ENCODE peak calls at places on chromosomes 7 and 10, in four cellular contexts. One of them, this sample, is unnamed.
A peak's percentile ranks its signal among the peaks of the same experiment; 100 is the strongest.

GRCh38 chr10:77702166-77702565 is 64.6 kb upstream of the KCNMA1 start:
- DNase-seq in left ventricle myocardium inferior: no peak
- DNase-seq in breast epithelium: no peak
- DNase-seq in transverse colon: no peak
- DNase-seq in this sample: peak; percentile 67

GRCh38 chr10:73916761-73917470 is 6.0 kb downstream of the PLAU start:
- DNase-seq in breast epithelium: no peak
- DNase-seq in left ventricle myocardium inferior: no peak
- DNase-seq in transverse colon: peak; percentile 30
- DNase-seq in this sample: no peak

GRCh38 chr10:49679480-49679893 is at the start of gene C10orf53:
- DNase-seq in breast epithelium: no peak
- DNase-seq in left ventricle myocardium inferior: peak; percentile 25
- DNase-seq in transverse colon: no peak
- DNase-seq in this sample: no peak

GRCh38 chr10:103053659-103054581 is 135.8 kb downstream of the CNNM2 start:
- DNase-seq in breast epithelium: peak; percentile 29
- DNase-seq in transverse colon: peak; percentile 51
- DNase-seq in left ventricle myocardium inferior: peak; percentile 44
- DNase-seq in this sample: peak; percentile 33

GRCh38 chr10:27720529-27720928 is 25.1 kb downstream of the MKX start:
- DNase-seq in left ventricle myocardium inferior: no peak
- DNase-seq in breast epithelium: no peak
- DNase-seq in transverse colon: no peak
- DNase-seq in this sample: no peak

GRCh38 chr7:16739863-16740622 is 13.5 kb upstream of the TSPAN13 start:
- DNase-seq in left ventricle myocardium inferior: peak; percentile 23
- DNase-seq in breast epithelium: no peak
- DNase-seq in transverse colon: peak; percentile 26
- DNase-seq in this sample: peak; percentile 94

GRCh38 chr7:34091330-34091917 is 186.1 kb downstream of the BMPER start:
- DNase-seq in left ventricle myocardium inferior: no peak
- DNase-seq in transverse colon: peak; percentile 26
- DNase-seq in breast epithelium: no peak
- DNase-seq in this sample: no peak

GRCh38 chr7:33185786-33186185 is 56.4 kb downstream of the BBS9 start:
- DNase-seq in left ventricle myocardium inferior: no peak
- DNase-seq in breast epithelium: no peak
- DNase-seq in transverse colon: no peak
- DNase-seq in this sample: no peak

GRCh38 chr10:5960070-5960972 is 17.0 kb downstream of the IL15RA start:
- DNase-seq in left ventricle myocardium inferior: no peak
- DNase-seq in transverse colon: no peak
- DNase-seq in breast epithelium: no peak
- DNase-seq in this sample: no peak

GRCh38 chr10:132368881-132369635 is 27.9 kb upstream of the PWWP2B start:
- DNase-seq in left ventricle myocardium inferior: no peak
- DNase-seq in transverse colon: no peak
- DNase-seq in breast epithelium: no peak
- DNase-seq in this sample: peak; percentile 68

GRCh38 chr10:115845958-115846357 is 427.0 kb downstream of the GFRA1 start:
- DNase-seq in breast epithelium: no peak
- DNase-seq in left ventricle myocardium inferior: no peak
- DNase-seq in transverse colon: no peak
- DNase-seq in this sample: no peak

GRCh38 chr7:141533149-141533949 is 17.9 kb upstream of the AGK start:
- DNase-seq in transverse colon: peak; percentile 64
- DNase-seq in left ventricle myocardium inferior: peak; percentile 57
- DNase-seq in breast epithelium: peak; percentile 46
- DNase-seq in this sample: peak; percentile 24

GRCh38 chr7:43554423-43554822 is 28.5 kb upstream of the STK17A start:
- DNase-seq in left ventricle myocardium inferior: no peak
- DNase-seq in breast epithelium: no peak
- DNase-seq in transverse colon: no peak
- DNase-seq in this sample: no peak

GRCh38 chr7:87876759-87877234 is 504 bp downstream of the DBF4 start:
- DNase-seq in transverse colon: peak; percentile 73
- DNase-seq in left ventricle myocardium inferior: peak; percentile 43
- DNase-seq in breast epithelium: peak; percentile 42
- DNase-seq in this sample: no peak

GRCh38 chr10:26858707-26859034 is 2.1 kb downstream of the ABI1 start:
- DNase-seq in breast epithelium: no peak
- DNase-seq in left ventricle myocardium inferior: no peak
- DNase-seq in transverse colon: no peak
- DNase-seq in this sample: no peak

GRCh38 chr10:1096287-1096889 is 40.2 kb downstream of the WDR37 start:
- DNase-seq in left ventricle myocardium inferior: no peak
- DNase-seq in breast epithelium: no peak
- DNase-seq in transverse colon: no peak
- DNase-seq in this sample: no peak

GRCh38 chr10:80204801-80205477 is 398 bp downstream of the ANXA11 start:
- DNase-seq in transverse colon: peak; percentile 47
- DNase-seq in breast epithelium: no peak
- DNase-seq in left ventricle myocardium inferior: peak; percentile 50
- DNase-seq in this sample: no peak

GRCh38 chr10:86955501-86956194 is 1.8 kb downstream of the MMRN2 start:
- DNase-seq in transverse colon: no peak
- DNase-seq in breast epithelium: no peak
- DNase-seq in left ventricle myocardium inferior: no peak
- DNase-seq in this sample: no peak

GRCh38 chr10:21523557-21524008 is 1.9 kb downstream of the SKIDA1 start:
- DNase-seq in breast epithelium: no peak
- DNase-seq in left ventricle myocardium inferior: no peak
- DNase-seq in transverse colon: no peak
- DNase-seq in this sample: no peak

GRCh38 chr10:117137911-117138642 is at the start of gene VAX1:
- DNase-seq in transverse colon: no peak
- DNase-seq in breast epithelium: no peak
- DNase-seq in left ventricle myocardium inferior: no peak
- DNase-seq in this sample: no peak

GRCh38 chr7:15870337-15870736 is 183.9 kb upstream of the MEOX2 start:
- DNase-seq in transverse colon: no peak
- DNase-seq in breast epithelium: no peak
- DNase-seq in left ventricle myocardium inferior: no peak
- DNase-seq in this sample: no peak

GRCh38 chr7:105149827-105150226 is 135.8 kb downstream of the KMT2E start:
- DNase-seq in breast epithelium: no peak
- DNase-seq in transverse colon: no peak
- DNase-seq in left ventricle myocardium inferior: no peak
- DNase-seq in this sample: no peak

GRCh38 chr10:97498841-97499560 is at the start of gene UBTD1:
- DNase-seq in left ventricle myocardium inferior: peak; percentile 51
- DNase-seq in transverse colon: peak; percentile 43
- DNase-seq in breast epithelium: peak; percentile 40
- DNase-seq in this sample: no peak

GRCh38 chr7:75624134-75624832 is 114.5 kb downstream of the HIP1 start:
- DNase-seq in breast epithelium: no peak
- DNase-seq in left ventricle myocardium inferior: peak; percentile 47
- DNase-seq in transverse colon: peak; percentile 34
- DNase-seq in this sample: no peak

GRCh38 chr7:8277394-8277982 is 15.5 kb upstream of the ICA1 start:
- DNase-seq in transverse colon: no peak
- DNase-seq in left ventricle myocardium inferior: no peak
- DNase-seq in breast epithelium: no peak
- DNase-seq in this sample: no peak

GRCh38 chr7:157990226-157990877 is 597.3 kb downstream of the PTPRN2 start:
- DNase-seq in breast epithelium: no peak
- DNase-seq in left ventricle myocardium inferior: no peak
- DNase-seq in transverse colon: no peak
- DNase-seq in this sample: no peak

GRCh38 chr10:75263806-75264205 is 28.0 kb upstream of the COMTD1 start:
- DNase-seq in breast epithelium: no peak
- DNase-seq in left ventricle myocardium inferior: peak; percentile 22
- DNase-seq in transverse colon: no peak
- DNase-seq in this sample: no peak

GRCh38 chr7:129354428-129355157 is 79.6 kb upstream of the STRIP2 start:
- DNase-seq in left ventricle myocardium inferior: no peak
- DNase-seq in transverse colon: no peak
- DNase-seq in breast epithelium: no peak
- DNase-seq in this sample: no peak

GRCh38 chr10:71761105-71761511 is 12.2 kb downstream of the VSIR start:
- DNase-seq in breast epithelium: no peak
- DNase-seq in left ventricle myocardium inferior: no peak
- DNase-seq in transverse colon: no peak
- DNase-seq in this sample: no peak

GRCh38 chr7:12685550-12685949 is 1.9 kb upstream of the ARL4A start:
- DNase-seq in left ventricle myocardium inferior: no peak
- DNase-seq in breast epithelium: no peak
- DNase-seq in transverse colon: no peak
- DNase-seq in this sample: no peak

GRCh38 chr7:45145881-45146280 is 11.7 kb upstream of the RAMP3 start:
- DNase-seq in left ventricle myocardium inferior: no peak
- DNase-seq in breast epithelium: no peak
- DNase-seq in transverse colon: no peak
- DNase-seq in this sample: no peak

GRCh38 chr10:123999956-124000615 is 93.3 kb downstream of the CHST15 start:
- DNase-seq in transverse colon: no peak
- DNase-seq in left ventricle myocardium inferior: no peak
- DNase-seq in breast epithelium: peak; percentile 10
- DNase-seq in this sample: no peak

GRCh38 chr10:78634389-78634815 is 434.4 kb upstream of the ZMIZ1 start:
- DNase-seq in left ventricle myocardium inferior: no peak
- DNase-seq in transverse colon: no peak
- DNase-seq in breast epithelium: no peak
- DNase-seq in this sample: no peak

GRCh38 chr7:19932549-19933249 is 159.3 kb upstream of the TMEM196 start:
- DNase-seq in transverse colon: no peak
- DNase-seq in breast epithelium: no peak
- DNase-seq in left ventricle myocardium inferior: no peak
- DNase-seq in this sample: no peak

GRCh38 chr7:80151274-80151665 is 16.6 kb downstream of the GNAI1 start:
- DNase-seq in transverse colon: no peak
- DNase-seq in breast epithelium: no peak
- DNase-seq in left ventricle myocardium inferior: no peak
- DNase-seq in this sample: peak; percentile 84

GRCh38 chr10:21078410-21079329 is 181.6 kb upstream of the NEBL start:
- DNase-seq in transverse colon: peak; percentile 67
- DNase-seq in breast epithelium: peak; percentile 47
- DNase-seq in left ventricle myocardium inferior: peak; percentile 38
- DNase-seq in this sample: no peak

GRCh38 chr10:133529576-133529946 is 2.4 kb downstream of the CYP2E1 start:
- DNase-seq in breast epithelium: no peak
- DNase-seq in transverse colon: no peak
- DNase-seq in left ventricle myocardium inferior: no peak
- DNase-seq in this sample: no peak

GRCh38 chr10:133527779-133528271 is 662 bp downstream of the CYP2E1 start:
- DNase-seq in breast epithelium: no peak
- DNase-seq in left ventricle myocardium inferior: no peak
- DNase-seq in transverse colon: no peak
- DNase-seq in this sample: no peak

GRCh38 chr10:133528845-133529575 is 1.8 kb downstream of the CYP2E1 start:
- DNase-seq in left ventricle myocardium inferior: no peak
- DNase-seq in breast epithelium: no peak
- DNase-seq in transverse colon: no peak
- DNase-seq in this sample: no peak

GRCh38 chr10:133526957-133527588 is at the start of gene CYP2E1:
- DNase-seq in breast epithelium: no peak
- DNase-seq in left ventricle myocardium inferior: no peak
- DNase-seq in transverse colon: no peak
- DNase-seq in this sample: no peak

DNA sequence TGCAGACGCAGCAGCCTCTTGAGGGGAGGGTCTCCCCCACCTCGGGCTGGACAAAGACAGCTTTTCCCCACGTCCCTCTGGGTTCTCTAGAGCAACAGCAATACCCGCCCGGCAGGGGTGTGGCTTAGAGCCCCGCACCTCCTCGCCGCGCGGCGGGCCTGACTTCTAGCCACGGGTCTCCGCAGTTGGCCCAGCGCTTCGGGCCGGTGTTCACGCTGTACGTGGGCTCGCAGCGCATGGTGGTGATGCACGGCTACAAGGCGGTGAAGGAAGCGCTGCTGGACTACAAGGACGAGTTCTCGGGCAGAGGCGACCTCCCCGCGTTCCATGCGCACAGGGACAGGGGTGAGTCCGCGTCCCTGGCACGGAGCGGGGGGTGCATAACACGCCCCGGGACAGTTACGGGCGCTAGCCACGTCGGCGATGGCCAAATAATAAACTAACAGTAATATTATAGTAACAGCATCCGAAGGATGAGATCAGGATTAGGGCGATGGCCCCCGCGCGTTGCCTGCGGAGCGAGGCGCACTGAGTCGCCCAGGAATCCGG is 1.2 kb downstream of the CYP2E1 start:
- DNase-seq in left ventricle myocardium inferior: no peak
- DNase-seq in transverse colon: no peak
- DNase-seq in breast epithelium: no peak
- DNase-seq in this sample: no peak
- H3K4me3 ChIP-seq in left ventricle myocardium inferior: peak overlapping the region; percentile 58
- H3K4me3 ChIP-seq in transverse colon: peak overlapping the region; percentile 11
- H3K4me3 ChIP-seq in breast epithelium: peak overlapping the region; percentile 56
- H3K4me3 ChIP-seq in this sample: peak overlapping the region; percentile 41

GRCh38 chr10:120978589-120979252 is 127.6 kb downstream of the WDR11 start:
- DNase-seq in breast epithelium: no peak
- DNase-seq in transverse colon: no peak
- DNase-seq in left ventricle myocardium inferior: no peak
- DNase-seq in this sample: no peak
- TF ChIP-seq CTCF in breast epithelium: no peak
- TF ChIP-seq CTCF in transverse colon: no peak
- TF ChIP-seq CTCF in left ventricle myocardium inferior: no peak
- TF ChIP-seq CTCF in this sample: no peak

DNA sequence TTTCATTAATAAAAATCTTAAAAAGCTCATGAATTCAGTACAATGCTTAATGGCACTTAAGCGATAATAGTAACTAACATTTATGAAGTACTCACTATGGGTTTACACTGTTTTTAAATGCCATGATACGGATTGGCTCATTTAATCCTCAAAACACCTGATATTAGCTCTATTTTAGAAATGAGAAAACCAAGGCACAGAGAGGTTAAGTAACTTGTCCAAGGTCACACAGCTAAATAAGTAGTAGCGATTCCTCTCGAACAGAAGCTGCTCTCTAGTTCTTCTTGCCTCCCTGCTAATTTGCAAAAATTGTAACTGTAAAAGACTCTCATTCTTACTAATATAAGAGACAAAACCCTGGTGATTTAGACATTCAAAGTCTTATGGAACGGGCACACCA is 110.7 kb upstream of the RHEB start:
- DNase-seq in breast epithelium: no peak
- DNase-seq in transverse colon: no peak
- DNase-seq in left ventricle myocardium inferior: no peak
- DNase-seq in this sample: no peak
- H3K4me3 ChIP-seq in breast epithelium: no peak overlapping the region
- H3K4me3 ChIP-seq in transverse colon: no peak overlapping the region
- H3K4me3 ChIP-seq in left ventricle myocardium inferior: peak overlapping the region; percentile 78
- H3K4me3 ChIP-seq in this sample: peak overlapping the region; percentile 85

GRCh38 chr7:151897201-151897711 is 20.3 kb upstream of the PRKAG2 start:
- DNase-seq in left ventricle myocardium inferior: no peak
- DNase-seq in transverse colon: peak; percentile 38
- DNase-seq in breast epithelium: no peak
- DNase-seq in this sample: no peak
- TF ChIP-seq CTCF in left ventricle myocardium inferior: no peak
- TF ChIP-seq CTCF in transverse colon: no peak
- TF ChIP-seq CTCF in breast epithelium: no peak
- TF ChIP-seq CTCF in this sample: no peak

This sample was measured in AG04449.